ENCODE peak calls at places on chromosomes 5 and 9, in four cellular contexts. S is gastrocnemius medialis, B is lower leg skin, U is A549. G is an unnamed sample.

GRCh38 chr5:9239071-9239470 is 306.8 kb downstream of the SEMA5A start:
- DNase-seq in B (no peak), U (no peak), S (no peak), G (no peak)

GRCh38 chr9:137492464-137493162 is 33.5 kb upstream of the NSMF start:
- DNase-seq in B (no peak), S (no peak), U (peak; percentile 50), G (no peak)

GRCh38 chr5:14871084-14871572 is 450 bp downstream of the ANKH start:
- DNase-seq in S (peak; percentile 39), B (peak; percentile 90), U (no peak), G (peak; percentile 64)

GRCh38 chr5:154331267-154331666 is 114.5 kb upstream of the SAP30L start:
- DNase-seq in U (no peak), B (no peak), S (no peak), G (no peak)

GRCh38 chr9:77753183-77753582 is 105.1 kb upstream of the GNA14 start:
- DNase-seq in U (no peak), B (no peak), S (no peak), G (no peak)

GRCh38 chr5:72071906-72072305 is 35.4 kb upstream of the MAP1B start:
- DNase-seq in U (no peak), B (no peak), S (no peak), G (no peak)

GRCh38 chr5:10576790-10577189 is 12.9 kb downstream of the ANKRD33B start:
- DNase-seq in U (no peak), S (no peak), B (peak; percentile 20), G (no peak)

GRCh38 chr5:171221931-171222330 is 87.1 kb upstream of the TLX3 start:
- DNase-seq in U (no peak), S (no peak), B (no peak), G (no peak)

GRCh38 chr9:125514468-125514867 is 192.5 kb downstream of the MAPKAP1 start:
- DNase-seq in U (no peak), S (no peak), B (no peak), G (no peak)

GRCh38 chr9:136597141-136597885 is 51.5 kb upstream of the NOTCH1 start:
- DNase-seq in B (no peak), S (no peak), U (no peak), G (no peak)

GRCh38 chr9:121885345-121885901 is 207.7 kb downstream of the TTLL11 start:
- DNase-seq in S (no peak), U (no peak), B (peak; percentile 56), G (no peak)

GRCh38 chr9:14423816-14424261 is 109.9 kb upstream of the NFIB start:
- DNase-seq in B (no peak), U (no peak), S (no peak), G (no peak)

GRCh38 chr5:146796911-146797310 is 81.6 kb downstream of the PPP2R2B start:
- DNase-seq in S (no peak), B (no peak), U (no peak), G (no peak)

GRCh38 chr9:94899464-94900221 is 173.1 kb downstream of the AOPEP start:
- DNase-seq in U (no peak), B (no peak), S (no peak), G (no peak)

DNA sequence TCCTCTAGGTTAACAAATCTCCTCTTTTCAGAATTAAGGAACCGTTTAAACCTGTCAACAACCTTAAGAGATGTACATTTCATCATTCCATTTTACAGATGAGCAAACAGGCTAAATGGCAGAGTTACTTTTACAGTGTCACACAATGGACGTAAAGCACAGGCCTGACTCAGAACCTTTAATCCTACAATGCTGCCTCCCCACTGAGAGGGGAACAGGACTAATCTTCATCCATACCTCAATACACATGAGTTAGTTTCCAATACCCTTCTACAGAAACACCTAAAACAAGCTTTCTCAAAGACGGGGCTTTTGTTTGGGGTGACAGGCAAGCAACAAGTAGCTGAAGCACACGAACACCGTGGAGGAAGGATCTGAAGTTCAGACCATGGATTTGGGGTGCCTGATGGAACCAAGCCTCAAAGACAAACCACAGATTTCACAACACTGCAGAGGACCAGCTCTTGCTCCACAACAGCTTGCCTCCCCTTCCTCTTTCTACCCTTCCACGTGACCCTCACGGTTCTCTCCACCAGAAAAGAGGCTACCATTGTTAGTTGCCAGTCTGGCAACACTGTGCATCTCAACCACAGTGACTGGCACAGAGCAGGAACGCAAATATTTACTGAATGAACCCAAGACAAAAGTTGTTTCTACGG is 1.8 kb downstream of the RNF130 start:
- DNase-seq in B (no peak), U (no peak), S (peak; percentile 45), G (no peak)
- TF ChIP-seq POLR2A in B (no peak), U (no peak), S (no peak), G (peak; percentile 45)

GRCh38 chr9:104093162-104093561 is 947 bp upstream of the SMC2 start:
- DNase-seq in B (no peak), S (no peak), U (no peak), G (no peak)
- TF ChIP-seq POLR2A in B (no peak), S (no peak), U (no peak), G (no peak)

GRCh38 chr9:133477992-133478850 is 678 bp downstream of the SLC2A6 start:
- DNase-seq in S (no peak), U (no peak), B (no peak), G (peak; percentile 60)
- TF ChIP-seq POLR2A in S (no peak), U (no peak), B (no peak), G (no peak)

DNA sequence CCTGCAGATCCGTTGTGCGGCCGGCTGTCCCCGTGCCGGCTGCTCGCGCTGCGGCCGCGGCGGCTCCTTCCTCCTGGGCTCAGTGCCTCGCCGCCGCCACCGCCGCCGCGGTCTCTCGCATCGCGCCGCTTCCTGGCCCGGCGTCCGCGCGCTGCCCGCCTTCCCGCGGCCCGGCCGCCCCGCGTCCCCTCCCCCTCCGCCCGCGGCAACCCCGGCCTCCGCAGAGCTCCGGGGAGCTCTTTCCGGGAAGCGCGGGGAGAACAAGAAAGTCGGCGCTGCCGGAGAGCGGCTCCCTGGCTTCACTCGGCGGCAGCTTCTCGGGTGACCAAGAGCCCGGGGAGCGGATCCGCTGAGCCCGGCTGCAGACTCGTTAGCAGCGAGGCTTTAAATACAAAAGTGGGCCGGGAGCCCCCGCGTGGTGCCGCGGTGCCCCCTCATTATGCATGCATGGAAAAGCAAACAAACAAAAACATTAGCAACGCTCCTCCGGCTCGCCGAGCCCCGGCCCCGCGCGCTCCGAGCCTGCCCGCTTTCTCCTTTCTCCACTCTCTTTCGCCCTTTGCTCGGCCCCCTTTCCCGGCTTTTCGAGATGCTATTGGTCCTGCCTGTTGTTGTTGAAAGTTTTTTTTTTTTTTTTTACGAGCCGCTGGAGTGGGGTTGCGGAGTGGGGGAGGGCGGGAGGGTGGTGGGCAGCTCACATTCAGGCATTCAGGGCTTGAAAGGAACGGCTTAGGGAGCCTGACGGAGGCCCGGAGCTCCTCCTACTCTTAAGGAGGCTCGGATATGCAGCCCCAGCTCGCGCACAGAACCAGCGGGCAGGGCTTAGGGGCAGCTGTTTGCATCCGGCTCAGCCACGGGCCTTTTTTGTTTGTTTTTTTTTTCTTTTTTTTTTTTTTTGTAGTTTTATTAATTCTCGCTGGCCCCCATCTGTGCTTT is at the start of gene GAS1:
- DNase-seq in U (peak; percentile 81), S (peak; percentile 87), B (peak; percentile 96), G (peak; percentile 90)
- TF ChIP-seq POLR2A in U (no peak), S (peak; percentile 50), B (no peak), G (peak; percentile 34)

GRCh38 chr9:2621678-2622360 is at the start of gene VLDLR:
- DNase-seq in U (peak; percentile 31), B (peak; percentile 84), S (peak; percentile 40), G (peak; percentile 63)

GRCh38 chr9:2622361-2623045 is 916 bp downstream of the VLDLR start:
- DNase-seq in S (peak; percentile 20), B (peak; percentile 84), U (peak; percentile 12), G (peak; percentile 31)

GRCh38 chr9:2618289-2618688 is 3.3 kb upstream of the VLDLR start:
- DNase-seq in S (no peak), U (no peak), B (no peak), G (no peak)

GRCh38 chr9:2623046-2623865 is 1.7 kb downstream of the VLDLR start:
- DNase-seq in U (peak; percentile 71), S (peak; percentile 93), B (peak; percentile 84), G (peak; percentile 51)

DNA sequence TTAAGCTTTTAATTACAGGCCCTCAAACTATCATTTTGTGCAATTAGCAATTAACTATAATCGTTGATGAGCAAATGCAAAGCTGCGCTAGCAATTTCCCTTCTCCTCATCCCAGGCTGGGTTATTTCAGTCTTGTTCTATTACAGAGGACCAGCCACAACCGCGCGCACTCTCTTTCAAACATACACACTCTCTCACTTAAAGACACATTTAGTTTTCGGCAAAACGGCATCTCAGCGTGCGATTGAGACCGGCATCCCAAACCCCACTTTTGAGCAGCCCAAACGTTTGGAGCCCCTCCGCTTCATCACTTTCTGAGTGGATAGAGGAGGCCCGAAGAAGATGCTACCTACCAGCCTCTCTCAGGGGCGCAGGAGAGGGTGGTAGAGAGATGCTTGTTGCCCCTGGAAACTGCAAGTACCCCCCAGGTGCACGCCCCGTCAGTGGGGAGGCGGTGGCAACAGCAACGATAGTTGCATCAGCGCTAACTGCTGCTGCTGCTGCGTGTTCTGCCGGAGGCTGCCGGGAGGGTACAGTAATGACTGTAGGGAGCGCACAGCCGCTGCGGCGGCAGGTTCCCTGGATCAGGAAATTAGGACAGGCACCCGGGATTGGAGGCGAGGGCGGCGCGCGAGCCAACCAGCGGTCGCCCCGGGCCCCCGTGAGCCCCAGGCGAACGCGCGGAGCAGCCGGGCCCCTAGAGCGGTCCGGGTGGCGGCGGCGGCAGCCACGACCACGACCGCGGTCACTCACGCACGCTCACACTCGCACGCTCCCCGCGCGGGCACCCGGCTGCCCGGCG is 510 bp upstream of the VLDLR start:
- DNase-seq in U (peak; percentile 79), B (peak; percentile 91), S (peak; percentile 85), G (peak; percentile 72)
- TF ChIP-seq POLR2A in U (peak; percentile 38), B (no peak), S (peak; percentile 70), G (no peak)

GRCh38 chr5:32312194-32312681 is 501 bp downstream of the MTMR12 start:
- DNase-seq in S (peak; percentile 55), B (peak; percentile 94), U (peak; percentile 47), G (peak; percentile 80)
- TF ChIP-seq POLR2A in S (no peak), B (no peak), U (no peak), G (no peak)

DNA sequence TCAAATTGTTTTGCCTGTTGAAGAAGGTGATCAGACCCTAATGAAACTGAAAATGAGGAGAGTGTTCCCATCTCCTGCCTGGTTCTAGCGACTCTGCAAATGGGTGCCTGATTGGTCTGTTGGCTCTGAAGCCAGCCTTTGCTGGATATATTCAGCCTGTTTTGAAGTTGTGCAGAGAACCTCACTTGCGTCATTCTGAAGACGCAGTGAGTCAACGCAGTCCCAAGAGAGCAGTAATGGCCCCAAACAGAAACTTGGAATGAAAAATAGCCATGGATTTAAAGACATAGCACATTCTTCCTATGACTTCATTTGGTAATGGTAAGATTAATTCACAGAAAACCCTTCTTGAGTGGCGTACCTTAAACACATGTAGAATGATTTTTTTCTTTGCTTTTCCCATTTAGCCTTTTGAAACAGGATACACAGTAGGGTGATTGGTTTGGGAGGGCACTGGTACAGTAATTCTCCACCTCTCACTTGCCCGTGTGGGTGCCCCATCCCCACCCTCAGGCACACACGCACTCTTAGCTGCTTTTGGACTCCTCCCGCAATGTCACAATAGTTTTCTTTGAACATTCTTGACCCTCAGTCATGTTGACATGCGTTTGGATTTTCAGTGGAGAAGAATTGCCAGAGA is 54.1 kb upstream of the ABL1 start:
- DNase-seq in B (no peak), S (peak; percentile 75), U (peak; percentile 62), G (no peak)
- TF ChIP-seq POLR2A in B (no peak), S (peak; percentile 46), U (no peak), G (peak; percentile 39)

G was measured in right lobe of liver.